ENCODE peak calls at places on chromosomes 4 and X, in seven cellular contexts. M is omental fat pad, T is mucosa of descending colon, L is cardiac muscle cell, A is Caco-2, C is GM20000, H is cardiac fibroblast. P is an unnamed sample.

GRCh38 chr4:47711183-47711582 is 126.7 kb downstream of the CORIN start:
- DNase-seq in M (no peak), T (no peak), L (no peak), A (no peak), C (no peak), H (no peak), P (no peak)

GRCh38 chr4:86367577-86367976 is 7.7 kb upstream of the MAPK10 start:
- DNase-seq in M (no peak), T (no peak), L (no peak), A (no peak), C (no peak), H (peak; percentile 57), P (no peak)

GRCh38 chr4:153281476-153281875 is 63.0 kb upstream of the MND1 start:
- DNase-seq in M (no peak), T (no peak), L (no peak), A (no peak), C (no peak), H (no peak), P (no peak)

GRCh38 chrX:110414679-110415439 is 56.2 kb downstream of the RTL9 start:
- DNase-seq in M (no peak), T (no peak), L (no peak), A (no peak), C (peak; percentile 4), H (peak; percentile 41), P (no peak)

GRCh38 chr4:27463816-27464215 is 603.2 kb downstream of the STIM2 start:
- DNase-seq in M (no peak), T (no peak), L (no peak), A (no peak), C (no peak), H (no peak), P (no peak)

GRCh38 chr4:22607382-22607781 is 85.4 kb upstream of the GBA3 start:
- DNase-seq in M (no peak), T (peak; percentile 64), L (peak; percentile 63), A (peak; percentile 57), C (peak; percentile 15), H (peak; percentile 63), P (peak; percentile 20)

GRCh38 chr4:168128601-168129000 is 36.3 kb downstream of the ANXA10 start:
- DNase-seq in M (no peak), T (no peak), L (no peak), A (no peak), C (no peak), H (no peak), P (no peak)

GRCh38 chr4:120056249-120056648 is 10.4 kb downstream of the MAD2L1 start:
- DNase-seq in M (no peak), T (no peak), L (no peak), A (no peak), C (no peak), H (peak; percentile 53), P (no peak)

GRCh38 chrX:119687661-119688413 is 5.1 kb downstream of the SEPTIN6 start:
- DNase-seq in M (no peak), T (no peak), L (no peak), A (no peak), C (no peak), H (no peak), P (no peak)

GRCh38 chr4:108398326-108398725 is 222.1 kb upstream of the RPL34 start:
- DNase-seq in M (no peak), T (no peak), L (no peak), A (no peak), C (no peak), H (no peak), P (peak; percentile 30)

GRCh38 chrX:105973387-105973739 is 65.2 kb downstream of the SERPINA7 start:
- DNase-seq in M (no peak), T (no peak), L (no peak), A (no peak), C (no peak), H (no peak), P (no peak)

GRCh38 chrX:40778861-40779575 is 43.7 kb upstream of the MED14 start:
- DNase-seq in M (no peak), T (no peak), L (no peak), A (no peak), C (no peak), H (peak; percentile 14), P (no peak)

GRCh38 chr4:85762204-85762884 is 287.4 kb downstream of the ARHGAP24 start:
- DNase-seq in M (no peak), T (no peak), L (no peak), A (no peak), C (no peak), H (peak; percentile 94), P (no peak)

GRCh38 chrX:79081895-79082512 is 62.5 kb upstream of the GPR174 start:
- DNase-seq in M (no peak), T (peak; percentile 53), L (peak; percentile 8), A (peak; percentile 2), C (peak; percentile 5), H (peak; percentile 29), P (no peak)

GRCh38 chr4:24240655-24241054 is 343.7 kb downstream of the DHX15 start:
- DNase-seq in M (no peak), T (no peak), L (peak; percentile 13), A (no peak), C (no peak), H (no peak), P (no peak)

GRCh38 chrX:66015152-66015827 is 24.6 kb downstream of the VSIG4 start:
- DNase-seq in M (no peak), T (peak; percentile 17), L (no peak), A (no peak), C (peak; percentile 12), H (no peak), P (no peak)

GRCh38 chrX:129693343-129693742 is 38.6 kb upstream of the APLN start:
- DNase-seq in M (no peak), T (no peak), L (no peak), A (no peak), C (no peak), H (no peak), P (no peak)

GRCh38 chrX:50167366-50167765 is 33.4 kb downstream of the AKAP4 start:
- DNase-seq in M (no peak), T (peak; percentile 9), L (no peak), A (no peak), C (no peak), H (no peak), P (no peak)

GRCh38 chr4:108849611-108850406 is 87.0 kb upstream of the ETNPPL start:
- DNase-seq in M (no peak), T (peak; percentile 9), L (no peak), A (no peak), C (no peak), H (peak; percentile 17), P (no peak)

DNA sequence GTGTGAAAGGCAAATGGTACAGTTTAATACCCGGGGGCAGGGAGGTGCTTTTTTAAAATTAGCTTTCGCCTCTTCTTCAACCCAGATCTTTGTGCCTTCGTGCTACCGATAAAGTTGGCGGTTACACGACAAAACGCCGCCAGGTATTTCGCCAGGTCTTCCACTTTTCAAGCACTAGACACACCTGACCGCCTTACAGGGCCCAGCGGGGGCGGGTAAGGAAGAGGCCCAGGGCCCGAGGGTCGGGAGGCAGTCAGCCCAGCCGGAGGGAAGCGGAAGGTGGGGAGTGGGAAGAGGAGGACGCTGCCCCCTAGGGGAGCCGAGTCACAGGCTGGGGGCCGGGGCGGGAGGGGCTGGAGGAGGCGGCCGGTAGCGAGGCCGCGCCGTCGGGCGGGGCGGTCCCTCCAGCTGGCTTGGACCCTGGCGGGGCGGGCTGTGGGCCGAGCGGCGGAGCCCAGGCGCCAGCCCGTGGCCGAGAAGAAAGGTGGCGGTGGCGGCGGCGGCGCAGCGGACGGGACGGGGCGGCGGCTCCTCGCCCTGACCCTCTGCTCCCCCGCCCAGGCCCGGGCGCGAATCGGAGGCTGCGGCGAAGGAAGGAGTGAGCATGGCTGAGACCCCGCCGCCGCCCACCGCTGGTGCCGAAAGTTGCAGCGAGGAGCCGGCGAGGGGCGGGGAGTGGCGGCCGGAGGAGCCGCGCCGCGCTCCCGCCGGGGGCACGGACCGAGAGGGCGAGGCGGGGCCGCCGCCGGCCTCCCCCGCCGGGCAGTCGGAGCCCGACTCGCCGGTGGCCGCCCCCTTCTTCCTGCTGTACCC is 16.2 kb downstream of the UTP3 start:
- DNase-seq in M (peak; percentile 53), T (peak; percentile 86), L (peak; percentile 91), A (peak; percentile 88), C (peak; percentile 89), H (peak; percentile 76), P (peak; percentile 79)
- TF ChIP-seq CTCF in M (no peak), T (no peak), L (peak; percentile 27), A (peak; percentile 30), C (peak; percentile 1), H (no peak), P (no peak)

GRCh38 chr4:124202106-124202505 is 510.4 kb downstream of the ANKRD50 start:
- DNase-seq in M (no peak), T (peak; percentile 8), L (no peak), A (no peak), C (no peak), H (peak; percentile 76), P (no peak)
- TF ChIP-seq CTCF in M (no peak), T (no peak), L (peak; percentile 31), A (no peak), C (no peak), H (peak; percentile 36), P (no peak)

GRCh38 chr4:41932988-41933387 is 2.2 kb upstream of the TMEM33 start:
- DNase-seq in M (no peak), T (no peak), L (no peak), A (no peak), C (no peak), H (no peak), P (no peak)

GRCh38 chr4:41935652-41936021 is 408 bp downstream of the TMEM33 start:
- DNase-seq in M (no peak), T (no peak), L (no peak), A (no peak), C (peak; percentile 15), H (peak; percentile 11), P (no peak)

GRCh38 chr4:41933997-41934812 is 1.0 kb upstream of the TMEM33 start:
- DNase-seq in M (no peak), T (peak; percentile 12), L (no peak), A (no peak), C (no peak), H (no peak), P (no peak)

GRCh38 chr4:41939016-41939623 is 3.9 kb downstream of the TMEM33 start:
- DNase-seq in M (no peak), T (no peak), L (no peak), A (no peak), C (no peak), H (peak; percentile 8), P (no peak)

DNA sequence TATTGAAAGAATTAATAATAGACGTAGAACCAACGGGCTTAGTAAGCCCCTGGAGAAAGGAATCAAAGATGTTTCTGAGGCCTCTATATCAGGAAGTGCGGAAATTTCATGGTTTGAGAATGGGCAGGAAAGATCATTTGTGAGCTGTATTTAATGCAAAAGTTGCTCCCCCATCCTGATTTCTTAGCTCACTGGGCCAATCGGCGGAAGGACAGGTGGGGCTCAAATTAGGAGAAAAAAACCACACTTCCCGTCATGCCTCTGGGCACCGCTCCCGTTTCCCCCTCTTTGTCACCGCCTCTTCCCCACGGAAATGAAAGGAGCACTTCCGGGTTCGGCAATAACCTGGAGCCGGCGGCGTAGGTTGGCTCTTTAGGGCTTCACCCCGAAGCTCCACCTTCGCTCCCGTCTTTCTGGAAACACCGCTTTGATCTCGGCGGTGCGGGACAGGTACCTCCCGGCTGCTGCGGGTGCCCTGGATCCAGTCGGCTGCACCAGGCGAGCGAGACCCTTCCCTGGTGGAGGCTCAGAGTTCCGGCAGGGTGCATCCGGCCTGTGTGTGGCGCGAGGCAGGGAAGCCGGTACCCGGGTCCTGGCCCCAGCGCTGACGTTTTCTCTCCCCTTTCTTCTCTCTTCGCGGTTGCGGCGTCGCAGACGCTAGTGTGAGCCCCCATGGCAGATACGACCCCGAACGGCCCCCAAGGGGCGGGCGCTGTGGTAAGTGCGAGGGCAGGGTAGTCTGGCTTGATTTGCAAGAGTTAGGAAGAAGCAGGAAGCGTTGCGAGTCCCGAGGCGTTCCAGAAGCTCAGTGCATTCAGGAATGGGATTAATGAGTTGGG is at the start of gene TMEM33:
- DNase-seq in M (peak; percentile 58), T (peak; percentile 90), L (peak; percentile 88), A (peak; percentile 89), C (peak; percentile 83), H (peak; percentile 86), P (peak; percentile 77)
- TF ChIP-seq CTCF in M (no peak), T (no peak), L (peak; percentile 15), A (no peak), C (no peak), H (peak; percentile 18), P (peak; percentile 25)

GRCh38 chrX:140817943-140818342 is 108.4 kb downstream of the LINC00632 start:
- DNase-seq in M (no peak), T (no peak), L (peak; percentile 17), A (peak; percentile 0), C (peak; percentile 1), H (peak; percentile 39), P (no peak)
- TF ChIP-seq CTCF in M (no peak), T (no peak), L (peak; percentile 60), A (peak; percentile 15), C (no peak), H (peak; percentile 58), P (no peak)